ENCODE peak calls at places on chromosomes 7 and 10, in eight cellular contexts. One of them, this sample, is unnamed.

GRCh38 chr10:119207713-119208552 is 562 bp downstream of the GRK5 start:
- DNase-seq in fibroblast of villous mesenchyme: peak; percentile 69
- DNase-seq in RPMI7951: peak; percentile 41
- DNase-seq in posterior cingulate gyrus: no peak
- DNase-seq in SW480: peak; percentile 54
- DNase-seq in activated T-cell treated with anti-CD3 and anti-CD28 coated beads, Interleukin-2, amount 50 U/mL, for 48 hours: peak; percentile 71
- DNase-seq in iris pigment epithelial cell: peak; percentile 69
- DNase-seq in GM12865: peak; percentile 55
- DNase-seq in this sample: peak; percentile 44

GRCh38 chr10:127911218-127911866 is 4.4 kb downstream of the PTPRE start:
- DNase-seq in fibroblast of villous mesenchyme: no peak
- DNase-seq in RPMI7951: no peak
- DNase-seq in posterior cingulate gyrus: no peak
- DNase-seq in SW480: no peak
- DNase-seq in activated T-cell treated with anti-CD3 and anti-CD28 coated beads, Interleukin-2, amount 50 U/mL, for 48 hours: no peak
- DNase-seq in iris pigment epithelial cell: no peak
- DNase-seq in GM12865: no peak
- DNase-seq in this sample: no peak

GRCh38 chr10:71770255-71770654 is 3.1 kb downstream of the VSIR start:
- DNase-seq in fibroblast of villous mesenchyme: peak; percentile 71
- DNase-seq in RPMI7951: peak; percentile 49
- DNase-seq in posterior cingulate gyrus: no peak
- DNase-seq in SW480: peak; percentile 13
- DNase-seq in activated T-cell treated with anti-CD3 and anti-CD28 coated beads, Interleukin-2, amount 50 U/mL, for 48 hours: no peak
- DNase-seq in iris pigment epithelial cell: peak; percentile 90
- DNase-seq in GM12865: no peak
- DNase-seq in this sample: no peak

GRCh38 chr10:30862486-30862885 is 169.2 kb downstream of the ZNF438 start:
- DNase-seq in fibroblast of villous mesenchyme: peak; percentile 97
- DNase-seq in RPMI7951: peak; percentile 85
- DNase-seq in posterior cingulate gyrus: no peak
- DNase-seq in SW480: no peak
- DNase-seq in activated T-cell treated with anti-CD3 and anti-CD28 coated beads, Interleukin-2, amount 50 U/mL, for 48 hours: no peak
- DNase-seq in iris pigment epithelial cell: peak; percentile 95
- DNase-seq in GM12865: no peak
- DNase-seq in this sample: no peak

GRCh38 chr10:6586501-6586900 is 6.4 kb upstream of the PRKCQ start:
- DNase-seq in fibroblast of villous mesenchyme: no peak
- DNase-seq in RPMI7951: no peak
- DNase-seq in posterior cingulate gyrus: no peak
- DNase-seq in SW480: no peak
- DNase-seq in activated T-cell treated with anti-CD3 and anti-CD28 coated beads, Interleukin-2, amount 50 U/mL, for 48 hours: no peak
- DNase-seq in iris pigment epithelial cell: no peak
- DNase-seq in GM12865: no peak
- DNase-seq in this sample: no peak

GRCh38 chr10:86260564-86260963 is 106.0 kb downstream of the GRID1 start:
- DNase-seq in fibroblast of villous mesenchyme: no peak
- DNase-seq in RPMI7951: no peak
- DNase-seq in posterior cingulate gyrus: no peak
- DNase-seq in SW480: no peak
- DNase-seq in activated T-cell treated with anti-CD3 and anti-CD28 coated beads, Interleukin-2, amount 50 U/mL, for 48 hours: no peak
- DNase-seq in iris pigment epithelial cell: no peak
- DNase-seq in GM12865: no peak
- DNase-seq in this sample: no peak

GRCh38 chr10:91514025-91514424 is 103.9 kb downstream of the HECTD2 start:
- DNase-seq in fibroblast of villous mesenchyme: peak; percentile 66
- DNase-seq in RPMI7951: no peak
- DNase-seq in posterior cingulate gyrus: no peak
- DNase-seq in SW480: no peak
- DNase-seq in activated T-cell treated with anti-CD3 and anti-CD28 coated beads, Interleukin-2, amount 50 U/mL, for 48 hours: no peak
- DNase-seq in iris pigment epithelial cell: peak; percentile 51
- DNase-seq in GM12865: no peak
- DNase-seq in this sample: no peak

GRCh38 chr7:96781919-96782318 is 72.3 kb upstream of the SEM1 start:
- DNase-seq in fibroblast of villous mesenchyme: no peak
- DNase-seq in RPMI7951: no peak
- DNase-seq in posterior cingulate gyrus: no peak
- DNase-seq in SW480: no peak
- DNase-seq in activated T-cell treated with anti-CD3 and anti-CD28 coated beads, Interleukin-2, amount 50 U/mL, for 48 hours: no peak
- DNase-seq in iris pigment epithelial cell: no peak
- DNase-seq in GM12865: no peak
- DNase-seq in this sample: no peak

GRCh38 chr10:17115683-17116082 is 13.9 kb downstream of the CUBN start:
- DNase-seq in fibroblast of villous mesenchyme: peak; percentile 35
- DNase-seq in RPMI7951: peak; percentile 66
- DNase-seq in posterior cingulate gyrus: no peak
- DNase-seq in SW480: peak; percentile 58
- DNase-seq in activated T-cell treated with anti-CD3 and anti-CD28 coated beads, Interleukin-2, amount 50 U/mL, for 48 hours: no peak
- DNase-seq in iris pigment epithelial cell: peak; percentile 70
- DNase-seq in GM12865: no peak
- DNase-seq in this sample: no peak

GRCh38 chr7:67343566-67343965 is 346.9 kb downstream of the TYW1 start:
- DNase-seq in fibroblast of villous mesenchyme: no peak
- DNase-seq in RPMI7951: no peak
- DNase-seq in posterior cingulate gyrus: no peak
- DNase-seq in SW480: no peak
- DNase-seq in activated T-cell treated with anti-CD3 and anti-CD28 coated beads, Interleukin-2, amount 50 U/mL, for 48 hours: no peak
- DNase-seq in iris pigment epithelial cell: no peak
- DNase-seq in GM12865: no peak
- DNase-seq in this sample: no peak

GRCh38 chr7:36661135-36661840 is 63.0 kb downstream of the AOAH start:
- DNase-seq in fibroblast of villous mesenchyme: peak; percentile 34
- DNase-seq in RPMI7951: peak; percentile 64
- DNase-seq in posterior cingulate gyrus: no peak
- DNase-seq in SW480: peak; percentile 87
- DNase-seq in activated T-cell treated with anti-CD3 and anti-CD28 coated beads, Interleukin-2, amount 50 U/mL, for 48 hours: no peak
- DNase-seq in iris pigment epithelial cell: peak; percentile 66
- DNase-seq in GM12865: no peak
- DNase-seq in this sample: no peak

This sample was measured in cerebellum.